ENCODE peak calls at places on chromosome 11, in nine cellular contexts. S, D, M, W, F, L, I, J and Z are unnamed samples.
A peak's percentile ranks its signal among the peaks of the same experiment; 100 is the strongest.

GRCh38 chr11:71930556-71931244 is 1.9 kb downstream of the RNF121 start:
- DNase-seq in S (no peak), D (no peak), M (no peak), W (no peak), F (no peak), L (no peak), I (no peak), J (no peak), Z (no peak)

GRCh38 chr11:96257972-96258951 is 84.7 kb downstream of the MAML2 start:
- DNase-seq in S (no peak), D (no peak), M (peak; percentile 41), W (no peak), F (peak; percentile 63), L (no peak), I (peak; percentile 49), J (peak; percentile 58), Z (no peak)

GRCh38 chr11:72609045-72609444 is 65.2 kb downstream of the PDE2A start:
- DNase-seq in S (no peak), D (peak; percentile 23), M (no peak), W (no peak), F (no peak), L (no peak), I (peak; percentile 64), J (peak; percentile 30), Z (no peak)

GRCh38 chr11:93740031-93740801 is 1.1 kb downstream of the TAF1D start:
- DNase-seq in S (no peak), D (peak; percentile 67), M (no peak), W (peak; percentile 25), F (peak; percentile 21), L (no peak), I (peak; percentile 67), J (peak; percentile 56), Z (no peak)

GRCh38 chr11:11668293-11668692 is 46.5 kb upstream of the GALNT18 start:
- DNase-seq in S (no peak), D (no peak), M (no peak), W (no peak), F (no peak), L (no peak), I (no peak), J (no peak), Z (no peak)

GRCh38 chr11:20529757-20530156 is 69.7 kb upstream of the SLC6A5 start:
- DNase-seq in S (no peak), D (no peak), M (no peak), W (no peak), F (no peak), L (no peak), I (no peak), J (no peak), Z (no peak)

GRCh38 chr11:74434528-74434927 is 32.8 kb downstream of the KCNE3 start:
- DNase-seq in S (no peak), D (no peak), M (no peak), W (no peak), F (no peak), L (no peak), I (no peak), J (peak; percentile 77), Z (no peak)

GRCh38 chr11:73888244-73888643 is 11.4 kb downstream of the PAAF1 start:
- DNase-seq in S (no peak), D (no peak), M (no peak), W (no peak), F (no peak), L (no peak), I (no peak), J (no peak), Z (no peak)

GRCh38 chr11:75031771-75032549 is 43.2 kb downstream of the NEU3 start:
- DNase-seq in S (peak; percentile 56), D (peak; percentile 84), M (peak; percentile 32), W (peak; percentile 74), F (peak; percentile 13), L (peak; percentile 70), I (peak; percentile 82), J (peak; percentile 78), Z (peak; percentile 47)

GRCh38 chr11:134997652-134998320 is 585.7 kb upstream of the B3GAT1 start:
- DNase-seq in S (no peak), D (no peak), M (no peak), W (no peak), F (no peak), L (no peak), I (no peak), J (no peak), Z (no peak)

GRCh38 chr11:28743101-28743550 is 634.9 kb downstream of the METTL15 start:
- DNase-seq in S (no peak), D (peak; percentile 63), M (no peak), W (no peak), F (no peak), L (no peak), I (no peak), J (peak; percentile 69), Z (no peak)

GRCh38 chr11:1749787-1750351 is 526 bp downstream of the IFITM10 start:
- DNase-seq in S (no peak), D (peak; percentile 45), M (no peak), W (no peak), F (no peak), L (no peak), I (peak; percentile 98), J (peak; percentile 78), Z (no peak)

DNA sequence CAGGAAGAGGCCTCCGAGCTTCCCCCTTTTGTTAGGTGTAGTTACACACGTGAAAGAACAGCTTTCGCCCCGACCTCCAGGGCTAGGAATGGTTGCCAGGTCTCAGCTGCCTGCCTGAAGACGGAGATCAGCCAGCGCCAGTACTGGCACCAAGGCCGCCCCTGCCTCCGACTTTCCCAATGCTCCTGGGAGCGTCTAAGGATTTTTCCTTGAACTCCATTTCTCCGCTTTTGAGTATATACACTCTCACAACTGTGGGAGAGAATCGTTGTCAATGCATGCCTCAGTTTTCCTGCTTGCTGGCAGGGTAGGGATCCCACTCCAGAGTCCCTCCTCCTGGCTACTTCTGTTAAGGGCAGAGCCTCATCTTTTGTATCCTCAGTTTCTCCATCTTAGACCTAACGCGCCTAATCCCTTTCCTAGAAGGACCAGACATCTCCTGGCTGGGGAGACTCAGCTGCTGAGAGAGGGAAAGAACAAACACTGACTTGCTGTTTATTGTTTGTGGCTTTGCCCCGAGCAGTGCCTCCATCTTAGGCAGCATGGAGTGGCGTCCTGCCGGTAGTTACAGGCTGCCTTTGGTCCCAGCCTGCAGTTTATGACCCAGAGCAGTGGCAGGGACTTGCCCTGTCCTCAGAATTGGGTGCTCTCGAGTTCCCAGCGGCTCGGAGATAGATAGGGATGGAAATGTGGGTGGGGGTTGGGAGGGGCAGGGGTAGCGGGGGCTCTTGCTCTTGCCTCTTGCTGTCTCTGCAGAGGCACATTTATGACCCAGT is 3.3 kb downstream of the ALX4 start:
- DNase-seq in S (no peak), D (no peak), M (no peak), W (no peak), F (no peak), L (no peak), I (no peak), J (no peak), Z (no peak)
- H3K27me3 ChIP-seq in S (peaks cover 100% of the 10 kb centered on the region), D (peaks cover 34% of the 10 kb centered on the region), M (peaks cover 22% of the 10 kb centered on the region), W (no peaks in the 10 kb centered on the region), F (peaks cover 38% of the 10 kb centered on the region), L (peaks cover 94% of the 10 kb centered on the region), I (peaks cover 88% of the 10 kb centered on the region), J (peaks cover 98% of the 10 kb centered on the region), Z (peaks cover 92% of the 10 kb centered on the region)

DNA sequence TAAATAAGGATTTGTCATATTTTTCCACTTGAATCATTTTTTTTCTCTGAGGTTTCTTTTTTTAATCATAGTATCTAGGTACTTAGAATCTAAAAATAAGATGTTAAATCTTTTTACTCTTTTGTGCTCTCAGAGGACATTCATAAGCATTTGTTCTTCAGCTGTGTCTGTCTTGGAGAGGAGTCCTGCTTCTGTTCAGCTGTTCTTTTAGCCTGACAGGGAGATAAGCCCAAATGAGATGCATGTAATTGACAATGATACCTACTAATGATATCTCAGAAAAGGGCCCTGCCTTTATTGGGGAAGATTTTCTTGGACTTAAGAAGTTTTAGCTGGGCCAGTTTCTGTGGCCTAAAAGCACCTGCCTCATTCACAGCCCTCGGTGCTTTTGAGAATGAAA is 156.9 kb downstream of the NCAM1 start:
- DNase-seq in S (no peak), D (no peak), M (no peak), W (no peak), F (no peak), L (no peak), I (no peak), J (no peak), Z (no peak)
- H3K27ac ChIP-seq in S (no peak overlapping the region), D (no peak overlapping the region), M (no peak overlapping the region), W (no peak overlapping the region), F (no peak overlapping the region), L (peak overlapping the region; percentile 25), I (no peak overlapping the region), J (no peak overlapping the region), Z (no peak overlapping the region)

GRCh38 chr11:27456802-27457329 is 15.7 kb downstream of the LGR4 start:
- DNase-seq in S (no peak), D (peak; percentile 48), M (no peak), W (no peak), F (no peak), L (no peak), I (no peak), J (no peak), Z (no peak)
- H3K4me1 ChIP-seq in S (peaks cover 12% of the 10 kb centered on the region), D (peaks cover 40% of the 10 kb centered on the region), M (no peaks in the 10 kb centered on the region), W (peaks cover 96% of the 10 kb centered on the region), F (no peaks in the 10 kb centered on the region), L (peaks cover 8% of the 10 kb centered on the region), I (peaks cover 31% of the 10 kb centered on the region), J (peaks cover 3% of the 10 kb centered on the region), Z (peaks cover 2% of the 10 kb centered on the region)

DNA sequence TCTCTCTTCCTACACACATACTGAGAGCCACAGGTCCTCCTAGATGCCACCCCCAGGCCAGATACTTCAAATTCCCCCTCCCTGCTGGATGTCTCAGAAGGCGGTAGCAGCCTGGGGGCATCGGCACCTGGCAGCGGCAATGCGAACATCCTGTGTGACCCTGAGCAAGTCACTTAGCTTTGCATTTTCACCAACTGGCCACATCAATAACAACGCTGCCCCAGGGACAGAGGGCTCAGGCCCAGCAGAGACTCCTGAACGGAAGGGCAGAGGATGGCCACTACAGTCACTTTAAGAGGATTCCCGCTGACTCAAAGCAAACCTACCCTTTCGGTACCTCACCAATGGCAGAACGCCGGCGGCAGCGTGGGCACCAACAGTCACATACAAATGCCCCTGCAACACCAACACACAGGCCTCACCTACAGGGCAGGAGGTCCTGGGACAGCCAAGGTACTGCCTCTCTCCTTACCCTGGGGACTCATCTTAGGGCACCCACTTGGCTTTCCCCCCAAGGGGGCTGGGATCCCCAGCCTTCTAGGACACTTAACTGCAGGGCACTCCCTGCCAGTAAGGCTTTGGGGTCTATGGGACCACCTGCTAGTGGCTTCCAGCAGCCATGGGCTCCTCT is 1.6 kb downstream of the LMO1 start:
- DNase-seq in S (no peak), D (no peak), M (no peak), W (peak; percentile 12), F (no peak), L (no peak), I (no peak), J (no peak), Z (no peak)
- H3K27me3 ChIP-seq in S (peaks cover 84% of the 10 kb centered on the region), D (peaks cover 43% of the 10 kb centered on the region), M (peaks cover 4% of the 10 kb centered on the region), W (no peaks in the 10 kb centered on the region), F (peaks cover 9% of the 10 kb centered on the region), L (peaks cover 17% of the 10 kb centered on the region), I (peaks cover 40% of the 10 kb centered on the region), J (peaks cover 69% of the 10 kb centered on the region), Z (peaks cover 41% of the 10 kb centered on the region)